ENCODE peak calls at places on chromosomes 12 and 14, in four cellular contexts. One of them, this sample, is unnamed.
A peak's percentile ranks its signal among the peaks of the same experiment; 100 is the strongest.

GRCh38 chr12:131511803-131512564 is 198.9 kb upstream of the SFSWAP start:
- DNase-seq in fibroblast of the aortic adventitia: no peak
- DNase-seq in tibial artery: no peak
- DNase-seq in nephron progenitor cell: no peak
- DNase-seq in this sample: no peak

GRCh38 chr12:65881965-65882413 is 57.7 kb downstream of the HMGA2 start:
- DNase-seq in nephron progenitor cell: no peak
- DNase-seq in fibroblast of the aortic adventitia: peak; percentile 96
- DNase-seq in tibial artery: peak; percentile 92
- DNase-seq in this sample: peak; percentile 48

GRCh38 chr12:98745578-98746391 is 100.7 kb downstream of the APAF1 start:
- DNase-seq in tibial artery: no peak
- DNase-seq in nephron progenitor cell: peak; percentile 33
- DNase-seq in fibroblast of the aortic adventitia: peak; percentile 27
- DNase-seq in this sample: no peak

GRCh38 chr12:3083949-3084348 is 6.8 kb downstream of the TSPAN9 start:
- DNase-seq in fibroblast of the aortic adventitia: no peak
- DNase-seq in nephron progenitor cell: no peak
- DNase-seq in tibial artery: no peak
- DNase-seq in this sample: no peak

GRCh38 chr12:66636771-66637170 is 42.1 kb downstream of the GRIP1 start:
- DNase-seq in tibial artery: peak; percentile 68
- DNase-seq in nephron progenitor cell: peak; percentile 9
- DNase-seq in fibroblast of the aortic adventitia: no peak
- DNase-seq in this sample: no peak

GRCh38 chr12:25503666-25504065 is 49.4 kb downstream of the LMNTD1 start:
- DNase-seq in tibial artery: no peak
- DNase-seq in fibroblast of the aortic adventitia: no peak
- DNase-seq in nephron progenitor cell: no peak
- DNase-seq in this sample: no peak

GRCh38 chr14:47675489-47676300 is at the start of gene MDGA2:
- DNase-seq in tibial artery: no peak
- DNase-seq in fibroblast of the aortic adventitia: no peak
- DNase-seq in nephron progenitor cell: peak; percentile 68
- DNase-seq in this sample: no peak

GRCh38 chr12:59086124-59086523 is 165.8 kb upstream of the LRIG3 start:
- DNase-seq in fibroblast of the aortic adventitia: no peak
- DNase-seq in tibial artery: no peak
- DNase-seq in nephron progenitor cell: no peak
- DNase-seq in this sample: no peak

GRCh38 chr12:64706366-64706765 is 52.8 kb downstream of the GNS start:
- DNase-seq in nephron progenitor cell: no peak
- DNase-seq in fibroblast of the aortic adventitia: peak; percentile 9
- DNase-seq in tibial artery: no peak
- DNase-seq in this sample: no peak

GRCh38 chr14:72745546-72745945 is 148.4 kb downstream of the DPF3 start:
- DNase-seq in tibial artery: no peak
- DNase-seq in nephron progenitor cell: no peak
- DNase-seq in fibroblast of the aortic adventitia: peak; percentile 95
- DNase-seq in this sample: no peak

GRCh38 chr12:44588651-44589050 is 287.5 kb downstream of the NELL2 start:
- DNase-seq in nephron progenitor cell: no peak
- DNase-seq in tibial artery: no peak
- DNase-seq in fibroblast of the aortic adventitia: no peak
- DNase-seq in this sample: no peak

GRCh38 chr12:109988903-109989302 is 7.3 kb downstream of the GIT2 start:
- DNase-seq in fibroblast of the aortic adventitia: no peak
- DNase-seq in tibial artery: no peak
- DNase-seq in nephron progenitor cell: no peak
- DNase-seq in this sample: no peak

GRCh38 chr12:13425766-13426165 is 229.2 kb downstream of the EMP1 start:
- DNase-seq in fibroblast of the aortic adventitia: peak; percentile 28
- DNase-seq in tibial artery: no peak
- DNase-seq in nephron progenitor cell: no peak
- DNase-seq in this sample: no peak

DNA sequence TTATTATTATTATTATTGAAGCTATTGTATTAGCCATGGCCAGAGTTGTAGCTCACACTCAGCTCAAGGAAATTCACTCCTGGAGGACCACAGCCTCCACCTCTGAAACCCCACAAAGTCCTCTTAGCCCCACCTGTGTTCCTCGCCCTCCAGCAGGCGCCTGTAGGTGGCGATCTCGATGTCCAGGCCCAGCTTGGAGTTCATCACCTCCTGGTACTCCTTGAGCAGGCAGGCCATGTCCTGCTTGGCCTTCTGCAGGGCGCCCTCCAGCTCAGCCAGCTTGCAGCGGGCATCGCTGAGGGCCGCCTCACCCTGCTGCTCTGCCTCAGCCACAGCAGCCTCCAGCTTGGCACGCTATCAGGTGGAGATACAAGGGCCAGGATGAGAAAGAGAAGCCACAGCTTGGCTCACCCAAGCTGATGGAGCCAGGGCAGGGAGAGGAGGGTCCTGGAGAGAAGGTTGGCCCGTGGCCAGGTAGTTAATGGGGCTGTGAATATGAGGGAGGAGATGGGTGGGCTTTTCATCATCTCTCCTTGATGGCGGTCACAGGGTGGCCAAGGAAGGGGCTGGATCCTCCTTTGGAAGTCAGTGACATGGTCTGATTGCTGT is 5.1 kb downstream of the KRT85 start:
- DNase-seq in fibroblast of the aortic adventitia: no peak
- DNase-seq in tibial artery: peak; percentile 56
- DNase-seq in nephron progenitor cell: no peak
- DNase-seq in this sample: no peak
- TF ChIP-seq CTCF in fibroblast of the aortic adventitia: no peak
- TF ChIP-seq CTCF in tibial artery: no peak
- TF ChIP-seq CTCF in nephron progenitor cell: peak; percentile 18
- TF ChIP-seq CTCF in this sample: no peak

GRCh38 chr14:20742132-20742531 is 3.6 kb upstream of the EDDM3A start:
- DNase-seq in fibroblast of the aortic adventitia: no peak
- DNase-seq in tibial artery: no peak
- DNase-seq in nephron progenitor cell: no peak
- DNase-seq in this sample: no peak
- TF ChIP-seq CTCF in fibroblast of the aortic adventitia: no peak
- TF ChIP-seq CTCF in tibial artery: no peak
- TF ChIP-seq CTCF in nephron progenitor cell: no peak
- TF ChIP-seq CTCF in this sample: no peak

DNA sequence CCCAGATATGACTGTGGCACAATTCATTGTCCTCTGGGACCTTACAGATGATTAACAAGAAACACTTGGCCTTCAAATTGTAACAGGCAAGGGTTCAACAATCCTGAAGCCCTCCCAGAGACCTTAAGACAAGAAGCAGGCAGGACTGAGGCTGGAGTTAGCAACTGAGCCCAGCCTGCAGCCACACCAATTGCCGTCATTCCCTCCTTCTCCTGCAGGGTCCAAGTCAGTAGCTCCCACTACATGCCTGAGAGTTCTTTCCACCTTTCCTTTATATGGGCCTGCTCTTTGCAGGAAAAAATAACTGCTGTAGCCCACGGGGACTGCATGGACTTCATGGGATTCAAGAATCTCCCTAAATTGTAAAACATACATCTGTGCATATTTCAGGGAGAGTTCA is 2.4 kb upstream of the SERPINA4 start:
- DNase-seq in fibroblast of the aortic adventitia: no peak
- DNase-seq in nephron progenitor cell: no peak
- DNase-seq in tibial artery: peak; percentile 11
- DNase-seq in this sample: no peak
- TF ChIP-seq CTCF in fibroblast of the aortic adventitia: no peak
- TF ChIP-seq CTCF in nephron progenitor cell: no peak
- TF ChIP-seq CTCF in tibial artery: no peak
- TF ChIP-seq CTCF in this sample: no peak

DNA sequence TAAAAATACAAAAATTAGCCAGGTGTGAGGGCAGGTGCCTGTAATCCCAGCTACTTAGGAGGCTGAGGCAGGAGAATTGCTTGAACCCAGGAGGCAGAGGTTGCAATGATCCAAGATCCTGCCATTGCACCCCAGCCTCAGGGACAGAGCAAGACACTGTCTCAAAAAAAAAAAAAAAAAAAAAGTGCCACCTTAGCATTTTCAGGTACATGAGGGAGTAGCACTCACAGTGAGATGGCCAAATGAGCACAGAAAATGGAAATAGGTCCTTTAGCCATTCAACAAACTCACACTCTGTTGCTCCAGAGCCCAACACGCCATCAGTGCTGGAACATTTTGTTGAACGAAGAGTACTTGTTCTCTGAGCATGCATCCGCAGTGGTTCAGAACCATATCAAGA is 75.2 kb upstream of the MYL2 start:
- DNase-seq in nephron progenitor cell: no peak
- DNase-seq in fibroblast of the aortic adventitia: no peak
- DNase-seq in tibial artery: no peak
- DNase-seq in this sample: no peak
- TF ChIP-seq CTCF in nephron progenitor cell: no peak
- TF ChIP-seq CTCF in fibroblast of the aortic adventitia: no peak
- TF ChIP-seq CTCF in tibial artery: no peak
- TF ChIP-seq CTCF in this sample: no peak

GRCh38 chr14:76203086-76204001 is 51.6 kb downstream of the GPATCH2L start:
- DNase-seq in nephron progenitor cell: no peak
- DNase-seq in fibroblast of the aortic adventitia: peak; percentile 87
- DNase-seq in tibial artery: no peak
- DNase-seq in this sample: no peak

GRCh38 chr14:76208340-76208739 is 56.6 kb downstream of the GPATCH2L start:
- DNase-seq in fibroblast of the aortic adventitia: no peak
- DNase-seq in tibial artery: no peak
- DNase-seq in nephron progenitor cell: no peak
- DNase-seq in this sample: no peak

GRCh38 chr14:76201162-76201561 is 49.4 kb downstream of the GPATCH2L start:
- DNase-seq in tibial artery: no peak
- DNase-seq in nephron progenitor cell: no peak
- DNase-seq in fibroblast of the aortic adventitia: peak; percentile 47
- DNase-seq in this sample: no peak

GRCh38 chr14:76205708-76206107 is 54.0 kb downstream of the GPATCH2L start:
- DNase-seq in nephron progenitor cell: no peak
- DNase-seq in fibroblast of the aortic adventitia: no peak
- DNase-seq in tibial artery: no peak
- DNase-seq in this sample: no peak

DNA sequence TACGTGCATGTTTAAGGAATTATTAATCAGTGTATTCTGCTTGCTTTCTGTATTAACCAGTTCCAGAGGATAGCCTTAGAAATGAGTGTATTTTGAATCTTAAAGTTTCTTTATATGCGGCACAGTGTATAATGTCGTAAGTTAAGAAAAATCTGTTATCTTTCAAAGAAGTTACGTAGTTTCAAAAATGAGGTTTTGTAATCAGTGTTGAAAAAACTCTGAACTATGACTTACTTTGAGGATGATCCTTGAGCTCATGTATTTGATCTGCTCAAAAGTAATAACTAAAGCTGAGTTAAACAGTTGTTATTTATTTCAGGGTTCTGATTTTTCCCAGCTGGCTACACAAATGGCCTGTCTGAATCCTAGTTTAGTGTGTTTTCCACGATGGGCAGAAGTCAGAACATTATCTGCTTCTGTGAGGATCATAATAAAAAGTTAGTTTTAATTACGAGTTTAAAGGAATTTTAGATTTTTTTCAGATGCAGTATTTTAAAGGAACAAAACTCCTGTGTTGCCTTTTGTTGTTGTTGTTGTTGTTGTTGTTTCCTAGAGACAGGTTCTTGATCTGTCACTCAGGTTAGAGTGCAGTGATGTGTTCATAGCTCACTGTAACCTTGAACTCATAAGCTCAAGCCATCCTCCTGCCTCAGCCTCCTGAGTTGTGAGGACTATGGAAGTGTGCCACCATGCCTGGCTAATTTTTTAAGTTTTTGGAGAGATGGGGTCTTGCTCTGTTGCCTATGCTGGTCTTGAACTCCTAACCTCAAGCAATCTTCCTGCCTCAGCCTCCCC is 52.9 kb downstream of the GPATCH2L start:
- DNase-seq in nephron progenitor cell: no peak
- DNase-seq in tibial artery: no peak
- DNase-seq in fibroblast of the aortic adventitia: no peak
- DNase-seq in this sample: no peak
- TF ChIP-seq CTCF in nephron progenitor cell: no peak
- TF ChIP-seq CTCF in tibial artery: no peak
- TF ChIP-seq CTCF in fibroblast of the aortic adventitia: no peak
- TF ChIP-seq CTCF in this sample: no peak